ENCODE peak calls at places on chromosomes 3 and 15, in seven cellular contexts. E, X, U, G, B, K and L are unnamed samples.

GRCh38 chr15:34621675-34622074 is 38.2 kb upstream of the GOLGA8B start:
- DNase-seq in E (no peak), X (no peak), U (no peak), G (peak; percentile 62), B (peak; percentile 7), K (no peak), L (no peak)

GRCh38 chr3:128726691-128727031 is 678 bp downstream of the RAB7A start:
- DNase-seq in E (peak; percentile 63), X (peak; percentile 70), U (peak; percentile 87), G (peak; percentile 79), B (peak; percentile 68), K (no peak), L (peak; percentile 28)

GRCh38 chr15:63218114-63218808 is 28.9 kb downstream of the RAB8B start:
- DNase-seq in E (no peak), X (no peak), U (no peak), G (peak; percentile 87), B (peak; percentile 66), K (no peak), L (no peak)

GRCh38 chr3:111534701-111535100 is 7.3 kb upstream of the CD96 start:
- DNase-seq in E (no peak), X (no peak), U (no peak), G (peak; percentile 39), B (peak; percentile 37), K (no peak), L (no peak)

GRCh38 chr3:53503185-53503584 is 8.8 kb downstream of the CACNA1D start:
- DNase-seq in E (no peak), X (no peak), U (no peak), G (no peak), B (no peak), K (no peak), L (no peak)

GRCh38 chr15:78075490-78076230 is 1.9 kb downstream of the TBC1D2B start:
- DNase-seq in E (no peak), X (no peak), U (no peak), G (peak; percentile 96), B (peak; percentile 94), K (no peak), L (no peak)

GRCh38 chr3:9765865-9766264 is 3.9 kb downstream of the CAMK1 start:
- DNase-seq in E (no peak), X (no peak), U (no peak), G (peak; percentile 43), B (no peak), K (no peak), L (no peak)

GRCh38 chr3:16838561-16838960 is 46.2 kb upstream of the PLCL2 start:
- DNase-seq in E (no peak), X (no peak), U (no peak), G (no peak), B (no peak), K (no peak), L (peak; percentile 42)

GRCh38 chr3:156608601-156609000 is 53.7 kb upstream of the SSR3 start:
- DNase-seq in E (no peak), X (no peak), U (no peak), G (no peak), B (no peak), K (no peak), L (no peak)

GRCh38 chr15:58864602-58865419 is 68.7 kb downstream of the SLTM start:
- DNase-seq in E (no peak), X (peak; percentile 73), U (peak; percentile 77), G (peak; percentile 45), B (peak; percentile 76), K (no peak), L (no peak)

GRCh38 chr15:55992769-55993110 is 672 bp downstream of the NEDD4 start:
- DNase-seq in E (no peak), X (no peak), U (no peak), G (peak; percentile 73), B (no peak), K (no peak), L (no peak)

DNA sequence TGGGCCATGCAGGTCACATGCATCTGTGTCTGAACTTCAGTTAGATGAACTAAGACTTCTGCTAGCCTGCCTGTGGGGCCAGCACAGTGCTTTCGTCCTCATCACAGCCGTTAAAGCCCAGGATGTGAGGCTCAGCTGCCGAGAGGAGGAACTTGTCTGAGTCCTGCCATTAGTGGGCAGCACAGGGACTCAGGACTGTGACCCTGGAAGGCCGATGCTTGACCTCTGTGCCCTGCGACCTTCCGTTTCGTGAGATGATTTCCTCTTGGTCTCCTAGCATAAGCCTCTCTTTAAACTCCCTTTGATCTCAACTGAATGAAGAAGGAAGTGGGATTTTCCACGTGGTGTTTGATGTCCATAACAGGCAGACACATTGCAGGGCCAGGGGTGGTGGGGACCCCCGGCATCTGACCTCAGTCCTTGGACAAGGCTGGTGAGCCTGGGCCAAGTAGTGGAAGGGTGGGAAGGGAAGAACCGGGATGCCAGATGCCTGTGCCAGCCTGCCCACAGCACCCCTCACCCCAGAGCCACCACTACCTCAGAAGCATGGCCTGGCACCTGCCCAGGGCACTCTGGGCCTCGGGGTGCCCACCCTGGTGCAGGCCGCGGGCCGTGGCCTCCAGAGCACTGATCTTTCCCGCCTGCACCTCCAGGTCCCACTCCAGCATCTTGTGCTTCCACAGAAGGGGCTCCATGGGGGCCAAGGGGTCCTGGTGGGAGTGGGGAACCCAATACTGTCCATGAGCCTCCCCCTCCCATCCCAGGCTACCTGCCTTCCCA is 21.6 kb downstream of the PLA2G4B start:
- DNase-seq in E (no peak), X (no peak), U (no peak), G (no peak), B (no peak), K (no peak), L (peak; percentile 14)
- TF ChIP-seq CTCF in E (no peak), X (no peak), U (peak; percentile 46), G (peak; percentile 35), B (no peak), K (peak; percentile 1), L (no peak)

GRCh38 chr3:42850263-42850662 is 25.4 kb downstream of the CYP8B1 start:
- DNase-seq in E (no peak), X (no peak), U (no peak), G (no peak), B (no peak), K (no peak), L (no peak)

GRCh38 chr3:42846682-42847522 is 28.8 kb downstream of the CYP8B1 start:
- DNase-seq in E (no peak), X (no peak), U (peak; percentile 85), G (no peak), B (no peak), K (no peak), L (peak; percentile 41)

GRCh38 chr3:42844815-42845214 is 30.9 kb downstream of the CYP8B1 start:
- DNase-seq in E (no peak), X (no peak), U (no peak), G (no peak), B (no peak), K (no peak), L (no peak)

GRCh38 chr3:42849017-42849416 is 26.7 kb downstream of the CYP8B1 start:
- DNase-seq in E (no peak), X (no peak), U (no peak), G (no peak), B (no peak), K (no peak), L (no peak)

DNA sequence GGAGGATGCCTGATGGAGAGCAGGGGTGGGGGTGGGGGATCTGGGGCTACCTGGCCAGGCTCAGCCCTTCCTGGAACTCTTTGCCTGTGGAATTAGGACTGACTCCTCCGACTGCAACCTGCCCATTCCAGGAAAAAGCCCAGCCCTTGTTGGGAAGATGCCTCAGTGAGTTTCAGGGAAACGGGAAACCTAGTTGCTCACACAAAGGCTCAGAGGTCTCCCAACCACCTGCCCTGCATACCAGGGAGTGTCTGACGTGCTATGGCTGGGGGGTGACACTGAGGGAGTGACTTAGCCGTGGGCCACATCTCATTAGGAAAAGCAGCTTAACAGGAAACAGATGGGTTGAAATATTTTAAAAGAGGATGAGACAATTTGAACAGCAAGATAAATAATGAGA is 27.9 kb downstream of the CYP8B1 start:
- DNase-seq in E (no peak), X (no peak), U (no peak), G (no peak), B (no peak), K (no peak), L (no peak)
- H3K4me3 ChIP-seq in E (no peak overlapping the region), X (no peak overlapping the region), U (no peak overlapping the region), G (no peak overlapping the region), B (no peak overlapping the region), K (no peak overlapping the region), L (no peak overlapping the region)

DNA sequence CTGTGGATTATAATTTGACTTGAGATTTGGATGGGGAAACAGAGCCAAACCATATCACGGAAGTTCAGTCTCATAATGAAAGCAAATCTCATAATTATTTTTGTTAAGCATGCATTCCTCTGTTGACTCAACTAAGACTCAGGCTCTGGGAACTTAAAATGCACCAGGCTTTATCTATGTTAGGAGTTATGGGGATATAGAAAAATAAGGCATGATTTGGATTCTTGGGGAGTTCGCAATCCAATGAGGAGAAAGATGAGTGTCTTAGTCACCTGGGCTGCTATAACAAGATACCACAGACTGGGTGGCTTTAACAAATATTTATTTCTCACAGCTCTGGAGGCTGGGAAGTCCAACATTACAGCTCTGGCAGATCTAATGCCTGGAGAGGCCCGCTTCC is 89.4 kb upstream of the TJP1 start:
- DNase-seq in E (no peak), X (no peak), U (no peak), G (no peak), B (no peak), K (no peak), L (no peak)
- TF ChIP-seq CTCF in E (no peak), X (no peak), U (no peak), G (no peak), B (no peak), K (no peak), L (no peak)

GRCh38 chr3:18625085-18625484 is 199.9 kb upstream of the SATB1 start:
- DNase-seq in E (no peak), X (no peak), U (no peak), G (no peak), B (no peak), K (no peak), L (no peak)
- H3K4me3 ChIP-seq in E (no peak overlapping the region), X (no peak overlapping the region), U (no peak overlapping the region), G (no peak overlapping the region), B (no peak overlapping the region), K (no peak overlapping the region), L (no peak overlapping the region)